ENCODE peak calls at places on chromosomes 13 and 19, in seven cellular contexts. D, B, M, G, V, T and J are unnamed samples.

GRCh38 chr13:44713793-44714469 is 137.8 kb upstream of the TSC22D1 start:
- DNase-seq in D (peak; percentile 94), B (peak; percentile 95), M (peak; percentile 45), G (peak; percentile 31), V (no peak), T (peak; percentile 89), J (peak; percentile 83)

GRCh38 chr19:48656840-48657474 is 11.0 kb upstream of the CA11 start:
- DNase-seq in D (peak; percentile 95), B (peak; percentile 87), M (no peak), G (no peak), V (no peak), T (peak; percentile 87), J (peak; percentile 26)

GRCh38 chr13:114068723-114069322 is 63.6 kb downstream of the RASA3 start:
- DNase-seq in D (peak; percentile 77), B (peak; percentile 81), M (no peak), G (no peak), V (no peak), T (peak; percentile 86), J (no peak)

GRCh38 chr13:78102121-78102677 is 183.6 kb upstream of the EDNRB start:
- DNase-seq in D (peak; percentile 52), B (no peak), M (no peak), G (no peak), V (no peak), T (peak; percentile 55), J (peak; percentile 1)

GRCh38 chr19:46606681-46607440 is 5.7 kb downstream of the CALM3 start:
- DNase-seq in D (no peak), B (no peak), M (no peak), G (no peak), V (no peak), T (no peak), J (no peak)

GRCh38 chr19:32464279-32464678 is 58.7 kb downstream of the DPY19L3 start:
- DNase-seq in D (peak; percentile 10), B (no peak), M (no peak), G (no peak), V (no peak), T (peak; percentile 8), J (no peak)

GRCh38 chr13:107730835-107731234 is 484.5 kb downstream of the LIG4 start:
- DNase-seq in D (peak; percentile 67), B (no peak), M (no peak), G (no peak), V (no peak), T (no peak), J (no peak)

GRCh38 chr13:101785858-101786257 is 333.4 kb downstream of the ITGBL1 start:
- DNase-seq in D (peak; percentile 3), B (peak; percentile 82), M (peak; percentile 72), G (peak; percentile 33), V (peak; percentile 5), T (peak; percentile 24), J (no peak)

GRCh38 chr13:27573265-27573664 is 47.1 kb downstream of the LNX2 start:
- DNase-seq in D (peak; percentile 75), B (no peak), M (no peak), G (no peak), V (no peak), T (peak; percentile 79), J (peak; percentile 13)

GRCh38 chr13:51726446-51727185 is 77.3 kb downstream of the DHRS12 start:
- DNase-seq in D (peak; percentile 90), B (no peak), M (no peak), G (no peak), V (no peak), T (peak; percentile 46), J (peak; percentile 79)

GRCh38 chr13:51728275-51728673 is 75.7 kb downstream of the DHRS12 start:
- DNase-seq in D (no peak), B (no peak), M (no peak), G (no peak), V (no peak), T (no peak), J (no peak)

GRCh38 chr13:51728972-51729371 is 75.0 kb downstream of the DHRS12 start:
- DNase-seq in D (peak; percentile 92), B (no peak), M (no peak), G (no peak), V (no peak), T (peak; percentile 92), J (peak; percentile 90)

GRCh38 chr13:51729853-51730553 is 74.0 kb downstream of the DHRS12 start:
- DNase-seq in D (peak; percentile 90), B (peak; percentile 75), M (no peak), G (no peak), V (no peak), T (peak; percentile 97), J (peak; percentile 76)

DNA sequence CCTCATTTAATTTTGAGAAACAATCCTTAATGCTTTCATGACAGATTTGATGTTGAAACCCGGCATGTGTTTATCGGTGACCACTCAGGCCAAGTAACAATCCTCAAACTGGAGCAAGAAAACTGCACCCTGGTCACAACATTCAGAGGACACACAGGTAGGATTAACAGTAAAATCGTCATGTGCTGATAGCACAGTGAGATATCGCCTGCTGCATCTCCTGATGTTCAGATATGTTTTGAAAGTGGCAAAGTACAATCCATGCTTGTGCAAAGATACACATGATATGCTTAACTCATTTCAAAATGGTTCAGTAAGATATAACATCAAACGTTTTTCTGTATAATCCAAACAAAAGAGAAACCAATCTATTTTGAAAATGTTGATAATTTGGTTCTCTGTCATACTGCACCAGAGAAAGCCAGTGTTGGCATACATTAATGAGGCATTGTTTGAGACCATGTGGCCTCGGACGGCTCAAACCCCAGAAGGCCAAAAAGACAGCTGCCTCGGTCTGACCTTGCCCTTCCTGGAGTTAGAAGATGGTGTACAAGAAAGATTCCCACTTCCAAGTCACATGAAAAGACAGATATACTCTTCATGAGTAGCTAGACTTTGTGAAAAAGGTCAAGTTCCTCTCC is 76.2 kb downstream of the DHRS12 start:
- DNase-seq in D (no peak), B (no peak), M (no peak), G (no peak), V (no peak), T (no peak), J (peak; percentile 51)
- H3K4ac ChIP-seq in D (peak overlapping the region; percentile 66), B (no peak overlapping the region), M (no peak overlapping the region), G (no peak overlapping the region), V (no peak overlapping the region), T (no peak overlapping the region), J (no peak overlapping the region)

DNA sequence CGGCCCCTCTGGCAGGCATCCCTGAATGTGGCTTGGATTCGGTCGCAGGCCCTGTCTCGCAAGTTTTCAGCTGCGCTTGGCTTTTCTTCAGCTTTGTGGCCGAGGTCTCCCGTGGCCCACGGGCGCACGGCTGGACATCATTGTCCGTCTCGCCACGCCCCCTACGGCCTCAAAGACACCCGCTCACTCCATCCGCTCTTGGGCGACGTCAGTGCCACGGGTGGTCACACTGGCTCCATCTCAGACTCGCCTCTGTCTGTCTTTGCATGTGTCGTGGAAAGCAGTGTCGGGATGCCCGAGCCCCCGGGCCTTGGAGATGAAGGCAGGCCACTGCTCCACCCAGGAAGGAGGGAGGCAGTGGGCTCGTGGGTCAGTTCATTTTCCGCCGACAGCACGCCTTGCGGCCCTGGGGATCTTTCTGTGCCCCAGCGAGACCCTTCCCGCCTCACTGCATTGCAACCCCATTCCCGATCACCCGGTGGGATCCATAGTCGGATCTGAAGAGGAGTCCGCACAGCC is 51.0 kb downstream of the ZNF146 start:
- DNase-seq in D (no peak), B (no peak), M (no peak), G (no peak), V (no peak), T (no peak), J (peak; percentile 7)
- H3K4ac ChIP-seq in D (no peak overlapping the region), B (no peak overlapping the region), M (no peak overlapping the region), G (no peak overlapping the region), V (no peak overlapping the region), T (no peak overlapping the region), J (no peak overlapping the region)

GRCh38 chr13:19182536-19182935 is 912 bp upstream of the TUBA3C start:
- DNase-seq in D (no peak), B (no peak), M (no peak), G (no peak), V (no peak), T (no peak), J (no peak)

GRCh38 chr13:19181021-19181620 is 503 bp downstream of the TUBA3C start:
- DNase-seq in D (no peak), B (no peak), M (no peak), G (no peak), V (no peak), T (no peak), J (no peak)

GRCh38 chr13:19181621-19182485 is at the start of gene TUBA3C:
- DNase-seq in D (no peak), B (no peak), M (no peak), G (no peak), V (no peak), T (no peak), J (no peak)

GRCh38 chr13:19178901-19179593 is 2.6 kb downstream of the TUBA3C start:
- DNase-seq in D (no peak), B (no peak), M (no peak), G (no peak), V (no peak), T (no peak), J (no peak)

DNA sequence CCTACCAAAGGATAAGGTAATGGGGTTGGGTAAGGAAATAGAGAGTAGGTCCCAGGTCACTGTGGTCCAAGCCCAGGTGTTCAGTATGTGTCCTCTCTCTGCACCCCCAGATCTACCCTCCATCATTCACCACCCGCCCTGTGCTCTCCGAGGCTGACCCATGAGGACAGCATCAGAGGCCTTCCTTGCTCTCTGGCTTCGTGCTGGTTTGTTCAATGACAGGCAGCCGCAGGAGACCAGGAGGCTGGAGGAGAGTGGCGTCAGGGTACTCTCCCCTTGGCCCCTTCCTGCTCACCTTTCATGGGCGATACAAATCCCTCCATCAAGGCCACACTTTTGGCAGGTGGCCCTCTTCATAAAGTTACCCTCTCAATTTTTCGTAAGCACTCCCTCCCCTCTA is 1.7 kb downstream of the TUBA3C start:
- DNase-seq in D (no peak), B (no peak), M (no peak), G (no peak), V (no peak), T (no peak), J (no peak)
- H3K4ac ChIP-seq in D (no peak overlapping the region), B (no peak overlapping the region), M (no peak overlapping the region), G (no peak overlapping the region), V (no peak overlapping the region), T (no peak overlapping the region), J (no peak overlapping the region)

GRCh38 chr13:50513528-50513863 is 330.0 kb downstream of the DLEU7 start:
- DNase-seq in D (no peak), B (no peak), M (no peak), G (no peak), V (no peak), T (no peak), J (no peak)

GRCh38 chr13:50512602-50513527 is 330.6 kb downstream of the DLEU7 start:
- DNase-seq in D (peak; percentile 61), B (no peak), M (no peak), G (no peak), V (no peak), T (peak; percentile 66), J (no peak)

GRCh38 chr13:50518131-50518530 is 325.4 kb downstream of the DLEU7 start:
- DNase-seq in D (peak; percentile 26), B (no peak), M (no peak), G (no peak), V (no peak), T (no peak), J (peak; percentile 86)

GRCh38 chr13:50511877-50512332 is 331.6 kb downstream of the DLEU7 start:
- DNase-seq in D (no peak), B (no peak), M (no peak), G (no peak), V (no peak), T (no peak), J (no peak)

DNA sequence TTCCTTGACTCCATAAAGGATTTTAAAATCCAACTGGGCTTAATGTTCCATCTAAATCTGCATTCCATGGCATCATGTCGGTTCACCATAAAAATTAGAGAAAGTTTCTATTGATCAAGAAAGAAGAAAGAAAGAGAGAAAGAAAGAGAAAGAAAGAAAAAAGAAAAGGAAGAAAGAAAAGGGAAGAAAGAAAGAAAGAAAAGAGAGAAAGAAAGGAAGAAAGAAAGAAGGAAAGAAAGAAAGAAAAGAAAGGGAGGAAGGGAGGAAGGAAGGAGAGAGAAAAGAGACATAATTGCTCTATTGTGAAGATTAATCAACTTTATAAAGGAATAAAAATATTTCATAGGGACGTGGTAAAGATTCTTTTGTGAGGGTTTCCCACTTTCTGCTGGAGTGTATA is 329.2 kb downstream of the DLEU7 start:
- DNase-seq in D (no peak), B (no peak), M (no peak), G (no peak), V (no peak), T (no peak), J (no peak)
- H3K4ac ChIP-seq in D (no peak overlapping the region), B (no peak overlapping the region), M (no peak overlapping the region), G (no peak overlapping the region), V (no peak overlapping the region), T (no peak overlapping the region), J (no peak overlapping the region)